ENCODE peak calls at places on chromosomes 6 and 20, in four cellular contexts. E is left lung, T is AG04450, V is fibroblast of lung. N is an unnamed sample.

GRCh38 chr6:41726876-41727275 is 8.5 kb downstream of the TFEB start:
- DNase-seq in E (no peak), V (no peak), T (no peak), N (no peak)

GRCh38 chr20:2402271-2402980 is 21.7 kb downstream of the TGM6 start:
- DNase-seq in E (no peak), V (peak; percentile 10), T (no peak), N (no peak)

GRCh38 chr6:119207973-119208725 is 129.7 kb upstream of the FAM184A start:
- DNase-seq in V (peak; percentile 90), T (no peak), E (no peak), N (no peak)

GRCh38 chr20:3461191-3461874 is 9.5 kb upstream of the ATRN start:
- DNase-seq in T (no peak), E (no peak), V (peak; percentile 26), N (no peak)

GRCh38 chr6:142613981-142614380 is 312.2 kb downstream of the ADGRG6 start:
- DNase-seq in T (no peak), E (no peak), V (no peak), N (no peak)

GRCh38 chr20:62012631-62013030 is 53.0 kb downstream of the TAF4 start:
- DNase-seq in T (no peak), V (no peak), E (no peak), N (no peak)

GRCh38 chr6:151962246-151962846 is 154.9 kb downstream of the ESR1 start:
- DNase-seq in E (no peak), T (no peak), V (no peak), N (no peak)

GRCh38 chr6:16939839-16940238 is 162.0 kb upstream of the STMND1 start:
- DNase-seq in V (no peak), T (no peak), E (no peak), N (no peak)

GRCh38 chr6:109800771-109801170 is 109.7 kb downstream of the FIG4 start:
- DNase-seq in E (no peak), V (no peak), T (no peak), N (no peak)

GRCh38 chr6:80143312-80143960 is 37.0 kb downstream of the BCKDHB start:
- DNase-seq in E (peak; percentile 49), T (peak; percentile 65), V (peak; percentile 96), N (peak; percentile 78)

GRCh38 chr20:478010-478948 is 15.9 kb upstream of the TBC1D20 start:
- DNase-seq in V (peak; percentile 88), T (peak; percentile 67), E (no peak), N (no peak)

GRCh38 chr6:5422321-5422915 is 161.1 kb downstream of the FARS2 start:
- DNase-seq in E (no peak), V (peak; percentile 39), T (peak; percentile 21), N (no peak)

GRCh38 chr20:2104236-2104635 is 2.6 kb downstream of the STK35 start:
- DNase-seq in E (no peak), T (no peak), V (no peak), N (no peak)

GRCh38 chr6:112877134-112878100 is 530.3 kb downstream of the RFPL4B start:
- DNase-seq in V (peak; percentile 86), T (peak; percentile 77), E (no peak), N (no peak)

GRCh38 chr6:166618866-166619761 is 7.9 kb downstream of the RPS6KA2 start:
- DNase-seq in T (no peak), E (no peak), V (peak; percentile 54), N (no peak)

GRCh38 chr6:45741437-45742166 is 274.1 kb downstream of the CLIC5 start:
- DNase-seq in E (peak; percentile 40), V (peak; percentile 89), T (peak; percentile 44), N (peak; percentile 21)

GRCh38 chr20:60254901-60255411 is 296.7 kb downstream of the CDH26 start:
- DNase-seq in V (peak; percentile 85), E (no peak), T (peak; percentile 11), N (peak; percentile 12)

GRCh38 chr20:61925555-61926252 is 140.0 kb downstream of the TAF4 start:
- DNase-seq in E (no peak), V (peak; percentile 32), T (peak; percentile 6), N (no peak)

GRCh38 chr20:36112112-36112511 is 42.4 kb upstream of the EPB41L1 start:
- DNase-seq in E (no peak), V (no peak), T (no peak), N (no peak)

GRCh38 chr6:108497883-108498282 is 62.8 kb upstream of the FOXO3 start:
- DNase-seq in E (no peak), T (no peak), V (peak; percentile 39), N (no peak)
- TF ChIP-seq CTCF in E (no peak), T (peak; percentile 61), V (peak; percentile 41), N (no peak)

DNA sequence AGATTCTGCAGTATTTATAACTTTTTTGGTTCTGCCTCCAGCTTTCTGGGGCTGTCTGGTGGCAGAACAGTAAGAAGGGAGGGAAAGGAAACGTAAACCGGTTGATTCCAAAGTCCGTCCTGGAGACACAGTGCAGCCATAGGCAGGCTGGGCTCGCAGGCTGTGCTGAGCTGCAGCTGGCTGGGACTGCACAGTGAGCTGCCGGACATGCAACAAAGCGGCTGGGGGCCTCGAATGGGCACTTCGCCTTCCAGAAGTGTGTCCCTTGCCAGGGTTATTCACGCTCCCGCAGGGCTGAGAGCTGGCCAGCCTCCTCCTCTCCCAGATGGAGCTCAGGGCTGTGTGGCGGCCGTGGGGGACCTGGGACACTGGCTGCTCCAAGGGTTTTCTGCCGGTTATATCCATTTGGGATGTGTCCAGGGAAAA is 78.1 kb upstream of the CD93 start:
- DNase-seq in V (no peak), T (no peak), E (no peak), N (no peak)
- H3K9me3 ChIP-seq in V (no peaks in the 10 kb centered on the region), T (no peaks in the 10 kb centered on the region), E (no peaks in the 10 kb centered on the region), N (no peaks in the 10 kb centered on the region)

GRCh38 chr6:150672792-150673191 is 73.1 kb downstream of the PLEKHG1 start:
- DNase-seq in V (no peak), E (no peak), T (no peak), N (no peak)

GRCh38 chr6:150668882-150669476 is 69.3 kb downstream of the PLEKHG1 start:
- DNase-seq in V (no peak), T (no peak), E (no peak), N (no peak)

GRCh38 chr6:150667977-150668716 is 68.5 kb downstream of the PLEKHG1 start:
- DNase-seq in V (peak; percentile 85), T (peak; percentile 2), E (peak; percentile 86), N (peak; percentile 96)

GRCh38 chr6:150673720-150674361 is 74.2 kb downstream of the PLEKHG1 start:
- DNase-seq in T (no peak), E (no peak), V (no peak), N (no peak)

DNA sequence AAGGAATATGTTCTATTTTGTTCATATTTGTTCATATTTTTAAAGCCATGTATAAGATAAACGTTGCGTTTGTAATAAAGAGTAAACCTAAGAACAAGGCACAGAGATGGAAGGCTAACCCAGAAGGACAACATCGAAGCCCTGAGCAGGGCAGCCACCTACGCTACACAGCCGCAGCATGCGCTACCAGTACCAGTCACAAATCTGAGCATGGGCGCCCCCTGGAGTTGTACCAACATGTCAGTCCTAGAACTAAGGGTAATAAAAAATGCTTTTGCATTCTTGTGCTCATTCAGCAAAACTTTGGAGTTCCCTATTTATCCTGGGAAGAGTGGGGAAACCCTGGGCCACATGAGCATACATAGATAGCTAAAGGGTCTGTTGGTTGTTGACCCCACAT is 70.6 kb downstream of the PLEKHG1 start:
- DNase-seq in E (no peak), V (no peak), T (no peak), N (no peak)
- TF ChIP-seq CTCF in E (no peak), V (no peak), T (no peak), N (no peak)

DNA sequence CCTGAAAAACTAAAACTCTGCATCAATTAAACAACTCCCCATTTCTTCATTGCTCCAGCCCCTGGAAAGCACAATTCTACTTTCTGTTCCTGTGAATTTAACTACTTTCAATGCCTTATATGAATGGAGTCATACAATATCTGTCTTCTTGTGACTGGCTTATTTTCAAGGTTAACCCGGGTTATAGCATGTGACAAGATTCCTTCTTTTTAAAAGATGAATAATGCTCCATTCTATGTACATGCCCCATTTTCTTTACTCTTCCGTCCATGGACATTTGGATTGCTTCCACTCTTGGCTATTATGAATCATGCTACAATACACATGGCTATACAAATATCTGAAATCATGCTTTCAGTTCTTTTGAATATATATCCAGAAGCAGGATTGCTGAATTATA is 334.9 kb upstream of the ID4 start:
- DNase-seq in E (no peak), V (no peak), T (no peak), N (no peak)
- H3K9me3 ChIP-seq in E (peaks cover 47% of the 10 kb centered on the region), V (no peaks in the 10 kb centered on the region), T (no peaks in the 10 kb centered on the region), N (no peaks in the 10 kb centered on the region)

GRCh38 chr20:14622796-14623195 is 285.4 kb upstream of the FLRT3 start:
- DNase-seq in T (no peak), V (peak; percentile 17), E (no peak), N (no peak)
- TF ChIP-seq CTCF in T (peak; percentile 26), V (no peak), E (no peak), N (no peak)

GRCh38 chr6:29959492-29959891 is 17.2 kb downstream of the HLA-A start:
- DNase-seq in E (no peak), T (no peak), V (no peak), N (no peak)

GRCh38 chr6:29956518-29956917 is 14.2 kb downstream of the HLA-A start:
- DNase-seq in E (no peak), T (no peak), V (no peak), N (no peak)

GRCh38 chr6:29961966-29962365 is 19.6 kb downstream of the HLA-A start:
- DNase-seq in T (no peak), V (no peak), E (no peak), N (no peak)

GRCh38 chr6:29958046-29958445 is 15.7 kb downstream of the HLA-A start:
- DNase-seq in T (no peak), V (no peak), E (no peak), N (no peak)

DNA sequence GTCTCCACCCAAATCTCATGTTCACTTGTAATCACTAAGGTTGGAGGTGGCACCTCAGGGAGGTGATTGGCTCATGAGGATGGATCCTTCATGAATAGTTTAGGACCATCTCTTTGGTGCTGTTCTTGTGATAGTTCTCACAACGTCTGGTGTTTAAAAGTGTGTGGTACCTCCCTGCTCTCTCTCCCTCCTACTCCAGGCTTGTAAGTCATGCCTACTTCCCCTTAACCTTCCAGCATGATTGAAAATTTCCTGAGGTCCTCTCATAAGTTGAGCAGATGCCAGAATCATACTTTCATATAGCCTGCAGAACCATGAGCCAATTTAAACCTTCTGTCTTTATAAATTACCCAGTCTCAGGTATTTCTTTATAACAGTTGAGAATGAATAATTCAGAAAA is 16.6 kb downstream of the HLA-A start:
- DNase-seq in E (no peak), V (no peak), T (no peak), N (no peak)
- H3K9me3 ChIP-seq in E (no peaks in the 10 kb centered on the region), V (no peaks in the 10 kb centered on the region), T (peaks cover 4% of the 10 kb centered on the region), N (no peaks in the 10 kb centered on the region)

GRCh38 chr20:15265910-15266309 is 928.5 kb upstream of the FLRT3 start:
- DNase-seq in T (no peak), E (no peak), V (no peak), N (no peak)
- TF ChIP-seq CTCF in T (no peak), E (no peak), V (no peak), N (no peak)

GRCh38 chr6:164569503-164569902 is 739.9 kb downstream of the C6orf118 start:
- DNase-seq in V (no peak), T (no peak), E (no peak), N (no peak)

GRCh38 chr6:164570791-164571190 is 738.6 kb downstream of the C6orf118 start:
- DNase-seq in E (no peak), T (no peak), V (no peak), N (no peak)
- H3K9me3 ChIP-seq in E (peaks cover 11% of the 10 kb centered on the region), T (peaks cover 2% of the 10 kb centered on the region), V (no peaks in the 10 kb centered on the region), N (no peaks in the 10 kb centered on the region)